ENCODE peak calls at places on chromosomes 4 and X, in five cellular contexts. L is adipocyte, I is PC-9, Y is lower lobe of right lung, M is stomach. J is an unnamed sample.

GRCh38 chrX:139877710-139878414 is 55.0 kb downstream of the ATP11C start:
- DNase-seq in L (no peak), Y (no peak), I (no peak), M (no peak), J (no peak)

GRCh38 chr4:168531305-168531704 is 34.5 kb downstream of the PALLD start:
- DNase-seq in I (no peak), Y (no peak), M (no peak), L (no peak), J (no peak)

GRCh38 chrX:107716816-107717700 is 58.5 kb downstream of the TSC22D3 start:
- DNase-seq in L (peak; percentile 85), M (peak; percentile 90), Y (peak; percentile 90), I (peak; percentile 74), J (peak; percentile 85)

GRCh38 chr4:73257242-73257994 is 1.2 kb downstream of the ANKRD17 start:
- DNase-seq in L (peak; percentile 94), I (peak; percentile 68), M (peak; percentile 80), Y (peak; percentile 69), J (peak; percentile 70)

GRCh38 chr4:8353912-8354453 is 84.4 kb downstream of the HTRA3 start:
- DNase-seq in I (peak; percentile 70), Y (no peak), M (no peak), L (peak; percentile 67), J (peak; percentile 61)

GRCh38 chr4:80306255-80306654 is 29.3 kb upstream of the CFAP299 start:
- DNase-seq in Y (no peak), I (no peak), L (no peak), M (no peak), J (no peak)

GRCh38 chrX:153689654-153690465 is 2.1 kb downstream of the SLC6A8 start:
- DNase-seq in I (no peak), Y (no peak), L (peak; percentile 8), M (no peak), J (no peak)

GRCh38 chr4:31968842-31969241 is 1248.7 kb downstream of the PCDH7 start:
- DNase-seq in L (no peak), I (no peak), M (no peak), Y (no peak), J (no peak)

GRCh38 chrX:18995216-18995615 is 11.3 kb upstream of the PHKA2 start:
- DNase-seq in L (peak; percentile 54), Y (no peak), I (peak; percentile 93), M (no peak), J (no peak)

GRCh38 chrX:19535481-19535880 is 20.2 kb upstream of the MAP3K15 start:
- DNase-seq in L (peak; percentile 48), I (peak; percentile 38), Y (no peak), M (no peak), J (no peak)

GRCh38 chr4:52038109-52038912 is at the start of gene SGCB:
- DNase-seq in L (peak; percentile 84), Y (peak; percentile 71), I (no peak), M (peak; percentile 60), J (peak; percentile 57)

GRCh38 chr4:162497564-162498167 is 333.9 kb upstream of the FSTL5 start:
- DNase-seq in I (no peak), L (peak; percentile 83), Y (no peak), M (no peak), J (peak; percentile 4)

GRCh38 chr4:87060957-87061356 is 126.1 kb downstream of the AFF1 start:
- DNase-seq in Y (no peak), L (peak; percentile 35), M (no peak), I (no peak), J (peak; percentile 35)

GRCh38 chr4:1239141-1239948 is 9.6 kb downstream of the CTBP1 start:
- DNase-seq in M (no peak), I (no peak), Y (no peak), L (no peak), J (no peak)

GRCh38 chrX:13387656-13388421 is 68.0 kb upstream of the ATXN3L start:
- DNase-seq in M (no peak), L (peak; percentile 42), Y (no peak), I (no peak), J (no peak)

GRCh38 chr4:120869511-120870278 is 52.8 kb downstream of the PRDM5 start:
- DNase-seq in Y (no peak), L (peak; percentile 54), I (no peak), M (no peak), J (no peak)

GRCh38 chrX:43002526-43003203 is 224.7 kb upstream of the PPP1R2C start:
- DNase-seq in M (no peak), L (no peak), Y (no peak), I (no peak), J (no peak)

GRCh38 chr4:152529880-152530279 is 6.0 kb downstream of the FBXW7 start:
- DNase-seq in I (no peak), Y (no peak), M (no peak), L (no peak), J (no peak)

GRCh38 chrX:55057691-55058249 is 17.1 kb upstream of the PAGE2B start:
- DNase-seq in I (no peak), M (no peak), L (peak; percentile 59), Y (no peak), J (peak; percentile 10)

GRCh38 chrX:128518508-128518907 is 466.3 kb upstream of the ACTRT1 start:
- DNase-seq in Y (no peak), M (no peak), L (peak; percentile 2), I (no peak), J (no peak)

GRCh38 chr4:6283282-6283681 is 13.6 kb downstream of the WFS1 start:
- DNase-seq in Y (no peak), M (no peak), I (no peak), L (no peak), J (no peak)

GRCh38 chr4:140615451-140615850 is 46.7 kb upstream of the UCP1 start:
- DNase-seq in Y (no peak), M (no peak), L (no peak), I (no peak), J (no peak)

GRCh38 chrX:70001269-70001668 is 48.5 kb downstream of the AWAT2 start:
- DNase-seq in Y (no peak), I (no peak), M (no peak), L (no peak), J (no peak)

GRCh38 chrX:69991685-69992084 is 58.1 kb downstream of the AWAT2 start:
- DNase-seq in M (no peak), Y (no peak), L (no peak), I (no peak), J (no peak)

GRCh38 chrX:69996102-69996468 is 53.7 kb downstream of the AWAT2 start:
- DNase-seq in Y (no peak), M (no peak), I (no peak), L (no peak), J (no peak)

GRCh38 chrX:69993494-69993893 is 56.2 kb downstream of the AWAT2 start:
- DNase-seq in I (no peak), M (no peak), Y (no peak), L (no peak), J (no peak)

DNA sequence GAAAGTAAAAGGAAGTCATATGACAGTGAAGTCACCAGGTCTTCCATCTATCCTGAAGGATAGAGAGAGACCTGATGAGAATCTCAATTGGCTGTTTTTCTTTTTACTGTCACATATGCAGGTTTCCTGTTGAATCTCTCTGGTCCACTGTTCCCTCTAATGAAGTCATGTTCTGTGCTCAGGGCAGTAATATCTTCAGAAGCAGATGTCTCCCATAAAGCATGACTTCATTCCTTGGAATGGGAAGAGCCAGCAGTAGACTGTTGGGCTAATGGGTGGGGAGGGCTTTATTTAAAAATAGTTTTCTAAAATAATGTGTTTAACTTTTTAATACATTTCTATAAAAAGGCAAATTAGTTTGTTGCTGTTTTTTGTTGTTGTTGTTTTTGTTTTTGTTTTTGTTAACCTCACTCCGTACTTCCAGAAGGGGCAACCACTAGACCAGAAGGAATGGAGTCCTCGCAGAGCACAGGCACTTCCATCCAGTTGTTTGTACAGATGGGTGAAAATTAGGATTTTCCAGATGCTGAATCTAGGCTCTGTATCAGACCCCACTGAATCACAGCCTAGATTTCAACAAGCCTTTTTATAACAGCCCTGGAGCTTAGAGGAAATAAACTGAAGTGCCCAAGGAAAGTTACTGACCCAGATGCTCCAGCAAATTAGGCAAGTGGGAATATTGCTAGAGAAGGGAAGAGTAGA is 54.2 kb downstream of the AWAT2 start:
- DNase-seq in I (no peak), M (no peak), Y (no peak), L (no peak), J (no peak)
- H3K9me3 ChIP-seq in I (no peaks in the 10 kb centered on the region), M (peaks cover 12% of the 10 kb centered on the region), Y (no peaks in the 10 kb centered on the region), L (no peaks in the 10 kb centered on the region), J (no peaks in the 10 kb centered on the region)

GRCh38 chr4:123042095-123042494 is 119.7 kb upstream of the NUDT6 start:
- DNase-seq in M (no peak), L (no peak), Y (no peak), I (no peak), J (no peak)

GRCh38 chr4:123043013-123043412 is 120.6 kb upstream of the NUDT6 start:
- DNase-seq in M (no peak), Y (no peak), L (no peak), I (no peak), J (no peak)

GRCh38 chr4:123050014-123050413 is 127.6 kb upstream of the NUDT6 start:
- DNase-seq in M (no peak), I (no peak), Y (no peak), L (no peak), J (no peak)

GRCh38 chr4:123043793-123044425 is 121.5 kb upstream of the NUDT6 start:
- DNase-seq in L (no peak), I (no peak), M (no peak), Y (no peak), J (no peak)

GRCh38 chr4:123046096-123046495 is 123.7 kb upstream of the NUDT6 start:
- DNase-seq in I (no peak), Y (no peak), L (no peak), M (no peak), J (no peak)
- H3K9me3 ChIP-seq in I (peaks cover 26% of the 10 kb centered on the region), Y (peaks cover 35% of the 10 kb centered on the region), L (peaks cover 49% of the 10 kb centered on the region), M (no peaks in the 10 kb centered on the region), J (no peaks in the 10 kb centered on the region)

GRCh38 chr4:95714571-95714970 is 125.3 kb upstream of the PDHA2 start:
- DNase-seq in Y (no peak), L (no peak), I (no peak), M (no peak), J (no peak)

DNA sequence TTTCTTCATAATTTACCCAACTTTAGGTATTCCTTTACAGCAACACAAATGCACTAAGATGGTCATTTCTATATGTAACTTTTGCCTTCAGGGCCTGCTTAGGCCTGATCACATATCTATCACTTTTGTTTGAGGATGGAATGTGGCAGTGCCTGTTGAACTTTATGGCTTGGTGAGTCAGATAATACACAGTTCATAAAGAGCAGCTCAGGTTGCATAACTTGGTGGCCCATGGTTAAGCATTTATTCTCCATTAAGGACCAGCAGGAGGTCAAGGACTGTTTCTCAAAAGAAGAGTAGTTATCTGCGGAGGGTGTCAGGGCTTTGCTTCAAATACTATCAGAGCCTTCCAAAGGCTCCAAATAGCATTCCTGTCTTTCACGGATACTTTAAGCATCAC is 124.1 kb upstream of the PDHA2 start:
- DNase-seq in I (peak; percentile 76), M (no peak), Y (no peak), L (no peak), J (no peak)
- H3K9me3 ChIP-seq in I (no peaks in the 10 kb centered on the region), M (no peaks in the 10 kb centered on the region), Y (no peaks in the 10 kb centered on the region), L (no peaks in the 10 kb centered on the region), J (no peaks in the 10 kb centered on the region)

DNA sequence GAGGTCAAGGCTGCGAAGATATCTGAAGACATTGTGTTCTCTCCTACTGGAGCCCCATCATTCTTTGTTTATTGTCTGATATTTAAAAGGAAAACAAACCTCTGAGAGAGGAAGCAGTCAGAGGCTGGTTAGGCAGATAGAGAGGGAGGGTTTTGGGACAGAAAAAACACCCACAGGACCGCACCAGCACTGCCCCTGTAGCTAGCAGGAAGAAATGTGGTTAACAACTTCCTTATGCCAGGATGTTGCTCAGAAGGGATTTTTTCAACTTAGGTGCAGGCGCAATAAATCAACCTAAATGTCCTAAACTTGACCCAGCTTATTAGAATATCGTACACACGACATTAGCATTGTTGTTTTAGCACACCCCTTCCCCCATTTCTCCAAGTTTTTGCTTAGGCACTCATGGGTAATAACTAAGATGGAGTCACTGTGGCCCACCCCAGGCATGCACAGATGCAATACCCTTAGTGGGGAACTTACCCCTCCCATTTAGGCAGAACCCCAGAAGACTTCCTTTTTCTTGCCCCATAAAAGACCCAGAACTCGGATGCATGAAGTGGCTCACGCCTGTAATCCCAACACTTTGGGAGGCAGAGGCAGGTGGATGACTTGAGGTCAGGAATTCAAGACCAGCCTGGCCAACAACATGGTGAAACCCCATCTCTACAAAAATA is 2.8 kb upstream of the ZNF718 start:
- DNase-seq in M (no peak), Y (no peak), L (no peak), I (no peak), J (no peak)
- H3K9me3 ChIP-seq in M (peaks cover 3% of the 10 kb centered on the region), Y (peaks cover 9% of the 10 kb centered on the region), L (peaks cover 6% of the 10 kb centered on the region), I (no peaks in the 10 kb centered on the region), J (no peaks in the 10 kb centered on the region)

J was measured in thyroid gland.